ENCODE peak calls at places on chromosomes 3 and 15, in seven cellular contexts. T is T-helper 2 cell, K is SK-N-DZ, I is A172, E is NCI-H2081 treated with DMSO at 0.1 percent for 48 hours, B is NCI-H446, J is T follicular helper cell. Y is an unnamed sample.

GRCh38 chr15:29631076-29632070 is 190.9 kb downstream of the TJP1 start:
- DNase-seq in T (no peak), K (no peak), I (no peak), E (peak), B (no peak), J (no peak), Y (no peak)

GRCh38 chr3:127320529-127321121 is 32.8 kb upstream of the PRR20G start:
- DNase-seq in T (no peak), K (no peak), I (peak), E (no peak), B (no peak), J (no peak), Y (no peak)

GRCh38 chr3:44476181-44476599 is 1.3 kb downstream of the ZNF445 start:
- DNase-seq in T (no peak), K (peak), I (peak), E (no peak), B (no peak), J (no peak), Y (peak)

GRCh38 chr3:64489361-64490044 is 198.3 kb downstream of the ADAMTS9 start:
- DNase-seq in T (no peak), K (peak), I (no peak), E (no peak), B (no peak), J (no peak), Y (peak)

GRCh38 chr3:53921296-53921695 is 29.6 kb upstream of the SELENOK start:
- DNase-seq in T (no peak), K (no peak), I (no peak), E (no peak), B (no peak), J (no peak), Y (peak)

GRCh38 chr3:48587686-48588085 is 7.4 kb downstream of the COL7A1 start:
- DNase-seq in T (no peak), K (no peak), I (no peak), E (no peak), B (no peak), J (no peak), Y (no peak)

GRCh38 chr3:150230037-150230436 is 178.1 kb upstream of the TSC22D2 start:
- DNase-seq in T (no peak), K (no peak), I (no peak), E (no peak), B (no peak), J (no peak), Y (no peak)

GRCh38 chr3:124698030-124698770 is 32.1 kb upstream of the UMPS start:
- DNase-seq in T (no peak), K (no peak), I (no peak), E (no peak), B (no peak), J (no peak), Y (no peak)

GRCh38 chr15:69743091-69743490 is 290.5 kb downstream of the RPLP1 start:
- DNase-seq in T (no peak), K (no peak), I (no peak), E (no peak), B (no peak), J (no peak), Y (no peak)

GRCh38 chr3:162632672-162633071 is 1136.1 kb downstream of the OTOL1 start:
- DNase-seq in T (no peak), K (no peak), I (no peak), E (no peak), B (no peak), J (no peak), Y (no peak)

GRCh38 chr3:194140520-194141414 is 4.8 kb downstream of the HES1 start:
- DNase-seq in T (no peak), K (peak), I (peak), E (peak), B (no peak), J (no peak), Y (no peak)

GRCh38 chr3:171162986-171163723 is 136.6 kb upstream of the SLC2A2 start:
- DNase-seq in T (no peak), K (no peak), I (no peak), E (no peak), B (peak), J (no peak), Y (peak)

GRCh38 chr3:153373571-153373970 is 211.5 kb downstream of the RAP2B start:
- DNase-seq in T (no peak), K (no peak), I (no peak), E (no peak), B (no peak), J (no peak), Y (no peak)

GRCh38 chr15:87778358-87778757 is 478.2 kb downstream of the NTRK3 start:
- DNase-seq in T (no peak), K (no peak), I (no peak), E (no peak), B (no peak), J (no peak), Y (no peak)

GRCh38 chr3:66393486-66394260 is 107.1 kb downstream of the LRIG1 start:
- DNase-seq in T (no peak), K (no peak), I (no peak), E (no peak), B (no peak), J (peak), Y (no peak)

Y was measured in kidney glomerular epithelial cell.